ENCODE peak calls at places on chromosome 13, in eight cellular contexts. One of them, this sample, is unnamed.

GRCh38 chr13:41354416-41354815 is 43.3 kb downstream of the NAA16 start:
- DNase-seq in M059J: no peak
- DNase-seq in HEK293T: no peak
- DNase-seq in T-helper 1 cell: no peak
- DNase-seq in posterior cingulate gyrus: no peak
- DNase-seq in PC-3: no peak
- DNase-seq in aorta: no peak
- DNase-seq in A673: no peak
- DNase-seq in this sample: no peak

GRCh38 chr13:27036236-27036981 is 135.2 kb downstream of the USP12 start:
- DNase-seq in M059J: peak
- DNase-seq in HEK293T: no peak
- DNase-seq in T-helper 1 cell: no peak
- DNase-seq in posterior cingulate gyrus: no peak
- DNase-seq in PC-3: peak
- DNase-seq in aorta: no peak
- DNase-seq in A673: no peak
- DNase-seq in this sample: peak

GRCh38 chr13:36082396-36082795 is 48.8 kb downstream of the DCLK1 start:
- DNase-seq in M059J: peak
- DNase-seq in HEK293T: no peak
- DNase-seq in T-helper 1 cell: no peak
- DNase-seq in posterior cingulate gyrus: no peak
- DNase-seq in PC-3: no peak
- DNase-seq in aorta: no peak
- DNase-seq in A673: peak
- DNase-seq in this sample: peak

GRCh38 chr13:52891685-52892084 is 43.2 kb upstream of the PCDH8 start:
- DNase-seq in M059J: no peak
- DNase-seq in HEK293T: no peak
- DNase-seq in T-helper 1 cell: no peak
- DNase-seq in posterior cingulate gyrus: no peak
- DNase-seq in PC-3: no peak
- DNase-seq in aorta: no peak
- DNase-seq in A673: no peak
- DNase-seq in this sample: no peak

GRCh38 chr13:74187564-74187963 is 53.4 kb upstream of the KLF12 start:
- DNase-seq in M059J: peak
- DNase-seq in HEK293T: no peak
- DNase-seq in T-helper 1 cell: no peak
- DNase-seq in posterior cingulate gyrus: no peak
- DNase-seq in PC-3: peak
- DNase-seq in aorta: no peak
- DNase-seq in A673: no peak
- DNase-seq in this sample: peak

GRCh38 chr13:99322297-99323103 is 15.3 kb upstream of the GPR183 start:
- DNase-seq in M059J: peak
- DNase-seq in HEK293T: no peak
- DNase-seq in T-helper 1 cell: peak
- DNase-seq in posterior cingulate gyrus: no peak
- DNase-seq in PC-3: peak
- DNase-seq in aorta: no peak
- DNase-seq in A673: no peak
- DNase-seq in this sample: peak

GRCh38 chr13:62829476-62829875 is 1413.8 kb upstream of the PCDH20 start:
- DNase-seq in M059J: no peak
- DNase-seq in HEK293T: no peak
- DNase-seq in T-helper 1 cell: no peak
- DNase-seq in posterior cingulate gyrus: no peak
- DNase-seq in PC-3: no peak
- DNase-seq in aorta: no peak
- DNase-seq in A673: peak
- DNase-seq in this sample: no peak

GRCh38 chr13:98847780-98848179 is 95.3 kb upstream of the SLC15A1 start:
- DNase-seq in M059J: no peak
- DNase-seq in HEK293T: no peak
- DNase-seq in T-helper 1 cell: no peak
- DNase-seq in posterior cingulate gyrus: no peak
- DNase-seq in PC-3: no peak
- DNase-seq in aorta: no peak
- DNase-seq in A673: peak
- DNase-seq in this sample: no peak

GRCh38 chr13:29743229-29743786 is 107.1 kb downstream of the UBL3 start:
- DNase-seq in M059J: peak
- DNase-seq in HEK293T: peak
- DNase-seq in T-helper 1 cell: no peak
- DNase-seq in posterior cingulate gyrus: no peak
- DNase-seq in PC-3: no peak
- DNase-seq in aorta: peak
- DNase-seq in A673: no peak
- DNase-seq in this sample: no peak

GRCh38 chr13:93004919-93005318 is 221.7 kb upstream of the GPC6 start:
- DNase-seq in M059J: no peak
- DNase-seq in HEK293T: no peak
- DNase-seq in T-helper 1 cell: no peak
- DNase-seq in posterior cingulate gyrus: no peak
- DNase-seq in PC-3: no peak
- DNase-seq in aorta: no peak
- DNase-seq in A673: peak
- DNase-seq in this sample: no peak

GRCh38 chr13:114108894-114109293 is 23.5 kb downstream of the RASA3 start:
- DNase-seq in M059J: no peak
- DNase-seq in HEK293T: no peak
- DNase-seq in T-helper 1 cell: no peak
- DNase-seq in posterior cingulate gyrus: no peak
- DNase-seq in PC-3: no peak
- DNase-seq in aorta: peak
- DNase-seq in A673: no peak
- DNase-seq in this sample: no peak

GRCh38 chr13:39054112-39054511 is 15.9 kb downstream of the NHLRC3 start:
- DNase-seq in M059J: no peak
- DNase-seq in HEK293T: no peak
- DNase-seq in T-helper 1 cell: no peak
- DNase-seq in posterior cingulate gyrus: no peak
- DNase-seq in PC-3: no peak
- DNase-seq in aorta: no peak
- DNase-seq in A673: no peak
- DNase-seq in this sample: no peak

GRCh38 chr13:55566334-55566733 is 1574.4 kb upstream of the PRR20A start:
- DNase-seq in M059J: no peak
- DNase-seq in HEK293T: no peak
- DNase-seq in T-helper 1 cell: no peak
- DNase-seq in posterior cingulate gyrus: no peak
- DNase-seq in PC-3: no peak
- DNase-seq in aorta: no peak
- DNase-seq in A673: no peak
- DNase-seq in this sample: no peak

GRCh38 chr13:40315416-40316064 is 350.9 kb downstream of the FOXO1 start:
- DNase-seq in M059J: peak
- DNase-seq in HEK293T: no peak
- DNase-seq in T-helper 1 cell: peak
- DNase-seq in posterior cingulate gyrus: no peak
- DNase-seq in PC-3: no peak
- DNase-seq in aorta: peak
- DNase-seq in A673: no peak
- DNase-seq in this sample: no peak